ENCODE peak calls at places on chromosomes 5 and 9, in seven cellular contexts. H is PC-3, S is GM23338, W is IMR-90, N is fibroblast of lung, A is mesenchymal stem cell, Q is K562. O is an unnamed sample.

GRCh38 chr5:172266676-172267092 is 16.9 kb downstream of the UBTD2 start:
- DNase-seq in H (no peak), S (no peak), W (peak; percentile 36), N (peak; percentile 60), A (no peak), Q (no peak), O (no peak)

GRCh38 chr9:135103001-135103446 is 15.6 kb downstream of the OLFM1 start:
- DNase-seq in H (no peak), S (no peak), W (no peak), N (no peak), A (no peak), Q (no peak), O (no peak)

GRCh38 chr9:135255033-135255842 is 167.8 kb downstream of the OLFM1 start:
- DNase-seq in H (no peak), S (no peak), W (no peak), N (no peak), A (no peak), Q (no peak), O (no peak)

GRCh38 chr9:132630811-132631210 is 39.0 kb downstream of the DDX31 start:
- DNase-seq in H (no peak), S (no peak), W (no peak), N (no peak), A (no peak), Q (no peak), O (no peak)

GRCh38 chr5:56668996-56669395 is 146.4 kb upstream of the MAP3K1 start:
- DNase-seq in H (peak; percentile 67), S (no peak), W (no peak), N (no peak), A (no peak), Q (no peak), O (no peak)

GRCh38 chr9:123697686-123698085 is 232.2 kb downstream of the DENND1A start:
- DNase-seq in H (no peak), S (no peak), W (no peak), N (no peak), A (no peak), Q (no peak), O (no peak)

GRCh38 chr5:173907284-173907683 is 19.1 kb downstream of the CPEB4 start:
- DNase-seq in H (no peak), S (no peak), W (no peak), N (no peak), A (no peak), Q (no peak), O (no peak)

GRCh38 chr5:127810014-127810413 is 106.8 kb downstream of the CCDC192 start:
- DNase-seq in H (no peak), S (peak; percentile 34), W (no peak), N (no peak), A (no peak), Q (no peak), O (no peak)

GRCh38 chr9:92097997-92098482 is 17.2 kb downstream of the SPTLC1 start:
- DNase-seq in H (no peak), S (peak; percentile 94), W (peak; percentile 30), N (peak; percentile 80), A (no peak), Q (no peak), O (no peak)

GRCh38 chr5:179263391-179264052 is 81.7 kb downstream of the ADAMTS2 start:
- DNase-seq in H (no peak), S (no peak), W (no peak), N (no peak), A (no peak), Q (no peak), O (no peak)

GRCh38 chr9:93959739-93960154 is 4.6 kb upstream of the BARX1 start:
- DNase-seq in H (no peak), S (no peak), W (no peak), N (peak; percentile 32), A (no peak), Q (no peak), O (no peak)

GRCh38 chr5:76736679-76737078 is 20.8 kb downstream of the F2R start:
- DNase-seq in H (no peak), S (no peak), W (no peak), N (no peak), A (no peak), Q (no peak), O (no peak)

GRCh38 chr9:38700695-38701094 is 19.2 kb downstream of the FAM240B start:
- DNase-seq in H (peak; percentile 87), S (no peak), W (peak; percentile 8), N (peak; percentile 22), A (no peak), Q (no peak), O (no peak)

GRCh38 chr5:77321793-77322394 is 111.4 kb downstream of the PDE8B start:
- DNase-seq in H (no peak), S (peak; percentile 73), W (no peak), N (no peak), A (no peak), Q (no peak), O (peak; percentile 15)

GRCh38 chr9:70551391-70551790 is 136.9 kb upstream of the KLF9 start:
- DNase-seq in H (no peak), S (no peak), W (peak; percentile 35), N (no peak), A (no peak), Q (no peak), O (no peak)
- H2AFZ ChIP-seq in H (no peak overlapping the region), S (no peak overlapping the region), W (peak overlapping the region; percentile 4), N (no peak overlapping the region), A (no peak overlapping the region), Q (no peak overlapping the region), O (no peak overlapping the region)

GRCh38 chr5:126359884-126360283 is 63.3 kb upstream of the GRAMD2B start:
- DNase-seq in H (no peak), S (no peak), W (no peak), N (no peak), A (peak; percentile 92), Q (no peak), O (no peak)

GRCh38 chr5:126357585-126358342 is 65.4 kb upstream of the GRAMD2B start:
- DNase-seq in H (no peak), S (no peak), W (no peak), N (no peak), A (no peak), Q (no peak), O (no peak)

GRCh38 chr5:126360467-126360866 is 62.7 kb upstream of the GRAMD2B start:
- DNase-seq in H (no peak), S (no peak), W (no peak), N (no peak), A (peak; percentile 80), Q (no peak), O (no peak)

GRCh38 chr5:126355940-126356339 is 67.3 kb upstream of the GRAMD2B start:
- DNase-seq in H (no peak), S (no peak), W (no peak), N (no peak), A (no peak), Q (no peak), O (no peak)

DNA sequence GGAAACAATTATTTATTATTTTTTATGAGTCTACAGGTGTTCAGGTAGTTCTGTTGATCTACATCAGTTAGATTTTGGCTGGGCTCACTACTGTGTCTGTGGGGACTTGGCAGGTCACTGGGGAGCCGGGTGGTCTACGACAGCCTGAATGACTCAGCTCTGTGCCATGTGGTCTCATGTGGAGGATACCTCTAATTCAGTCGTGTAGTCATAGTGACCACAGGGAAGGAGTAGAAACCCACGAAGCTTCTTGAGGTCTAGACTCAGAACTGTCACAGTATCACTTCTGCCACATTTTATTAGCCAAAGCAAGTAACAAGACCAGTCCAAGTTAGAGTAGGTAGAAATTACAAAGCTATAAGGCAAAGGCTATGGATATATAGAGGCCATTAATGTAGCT is 64.7 kb upstream of the GRAMD2B start:
- DNase-seq in H (no peak), S (no peak), W (peak; percentile 49), N (no peak), A (peak; percentile 64), Q (no peak), O (no peak)
- H2AFZ ChIP-seq in H (no peak overlapping the region), S (no peak overlapping the region), W (no peak overlapping the region), N (no peak overlapping the region), A (no peak overlapping the region), Q (no peak overlapping the region), O (no peak overlapping the region)

DNA sequence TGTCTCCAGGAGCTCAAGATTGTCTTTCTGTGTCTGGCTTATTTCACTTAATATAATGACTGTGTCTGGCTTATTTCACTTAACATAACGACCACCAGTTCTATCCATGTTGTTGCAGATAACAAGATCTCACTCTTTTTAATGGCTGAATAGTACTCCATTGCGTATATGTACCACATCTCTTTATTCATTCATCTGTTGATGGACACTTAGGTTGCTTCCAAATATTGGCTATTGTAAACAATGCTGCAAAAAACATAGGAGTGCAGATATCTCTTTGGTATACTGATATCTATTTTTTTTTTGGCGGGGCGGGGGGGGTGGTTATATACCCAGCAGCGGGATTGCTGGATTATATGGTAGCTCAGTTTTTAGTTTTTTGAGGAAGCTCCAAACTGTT is 45.5 kb downstream of the FER start:
- DNase-seq in H (no peak), S (no peak), W (no peak), N (no peak), A (no peak), Q (no peak), O (no peak)
- H2AFZ ChIP-seq in H (no peak overlapping the region), S (no peak overlapping the region), W (no peak overlapping the region), N (no peak overlapping the region), A (no peak overlapping the region), Q (no peak overlapping the region), O (no peak overlapping the region)

DNA sequence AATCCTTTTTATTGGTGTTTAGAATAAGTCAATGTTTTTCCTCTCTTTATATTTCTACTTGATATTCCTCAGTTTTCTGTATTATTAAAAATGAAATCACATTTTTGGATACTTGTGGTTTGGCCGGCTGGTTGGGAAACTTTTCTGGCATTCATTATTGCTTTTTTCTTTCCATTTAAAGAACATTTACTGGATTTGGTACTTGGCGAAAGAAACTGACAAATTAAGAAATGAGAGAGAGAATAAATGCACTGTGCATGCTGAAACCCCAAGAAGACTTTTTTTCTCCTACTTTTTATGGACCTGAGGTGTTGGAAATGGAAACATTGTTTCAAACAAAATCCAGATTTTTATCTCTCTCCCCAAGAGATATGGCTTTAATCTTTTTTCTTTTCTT is 128.3 kb downstream of the SNX18 start:
- DNase-seq in H (no peak), S (no peak), W (no peak), N (peak; percentile 82), A (no peak), Q (no peak), O (no peak)
- H2AFZ ChIP-seq in H (no peak overlapping the region), S (peak overlapping the region; percentile 94), W (no peak overlapping the region), N (no peak overlapping the region), A (no peak overlapping the region), Q (no peak overlapping the region), O (peak overlapping the region; percentile 84)

DNA sequence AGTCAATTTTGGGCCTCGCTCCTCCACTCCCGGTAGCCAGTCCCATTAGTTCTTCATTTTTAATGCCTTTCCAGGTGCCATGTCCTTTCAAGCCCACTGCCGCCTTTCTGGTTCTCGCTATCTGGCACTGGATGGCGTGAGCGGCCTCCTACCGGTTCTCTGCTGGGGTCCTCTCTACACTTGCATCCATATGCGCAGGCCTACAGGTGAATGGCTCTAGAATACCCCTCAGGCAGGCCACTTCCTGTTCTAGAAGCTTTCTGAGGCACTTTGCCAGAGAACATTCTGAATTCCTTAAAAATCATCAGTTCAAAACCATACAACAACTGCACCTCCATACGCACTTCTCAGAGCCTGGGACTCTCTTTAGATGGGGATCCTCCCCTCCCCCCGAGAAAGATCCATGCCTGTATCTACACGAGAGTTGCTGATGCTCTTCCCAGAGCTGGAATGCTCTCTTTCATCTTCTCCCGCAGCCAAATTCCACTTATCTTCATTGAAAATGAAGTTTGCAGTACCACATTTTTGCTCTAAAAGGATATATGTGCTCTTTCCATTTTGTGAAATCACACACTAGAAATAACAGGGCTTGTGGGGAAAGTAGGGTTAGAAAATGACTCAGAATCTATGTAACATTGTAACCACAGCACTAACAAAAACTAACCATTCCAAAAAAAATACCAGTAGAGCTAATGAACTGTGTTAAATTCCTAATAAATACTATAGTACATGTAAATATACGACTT is 1.4 kb upstream of the LHFPL2 start:
- DNase-seq in H (no peak), S (peak; percentile 77), W (peak; percentile 84), N (peak; percentile 81), A (peak; percentile 70), Q (no peak), O (peak; percentile 32)
- H2AFZ ChIP-seq in H (no peak overlapping the region), S (no peak overlapping the region), W (no peak overlapping the region), N (no peak overlapping the region), A (no peak overlapping the region), Q (no peak overlapping the region), O (no peak overlapping the region)

GRCh38 chr5:96432245-96433065 is 593 bp downstream of the PCSK1 start:
- DNase-seq in H (no peak), S (peak; percentile 80), W (no peak), N (no peak), A (no peak), Q (no peak), O (peak; percentile 85)
- H2AFZ ChIP-seq in H (no peak overlapping the region), S (peak overlapping the region; percentile 99), W (no peak overlapping the region), N (no peak overlapping the region), A (peak overlapping the region; percentile 61), Q (no peak overlapping the region), O (peak overlapping the region; percentile 93)